ENCODE peak calls at places on chromosomes 6 and 20, in ten cellular contexts. One of them, this sample, is unnamed. For H3K9me3 and H3K79me2, the result is how much of the 10 kb centered on the place peaks cover.

GRCh38 chr20:11553603-11554002 is 364.1 kb upstream of the BTBD3 start:
- DNase-seq in mammary epithelial cell: peak
- DNase-seq in hepatocyte: no peak
- DNase-seq in HCT116: no peak
- DNase-seq in GM12878: no peak
- DNase-seq in DND-41: no peak
- DNase-seq in H9: no peak
- DNase-seq in Karpas-422: peak
- DNase-seq in astrocyte: no peak
- DNase-seq in MM.1S: no peak
- DNase-seq in this sample: peak

GRCh38 chr6:159130846-159131245 is 38.4 kb upstream of the FNDC1 start:
- DNase-seq in mammary epithelial cell: no peak
- DNase-seq in hepatocyte: no peak
- DNase-seq in HCT116: no peak
- DNase-seq in GM12878: no peak
- DNase-seq in DND-41: no peak
- DNase-seq in H9: no peak
- DNase-seq in Karpas-422: no peak
- DNase-seq in astrocyte: no peak
- DNase-seq in MM.1S: no peak
- DNase-seq in this sample: no peak

GRCh38 chr6:166289181-166290061 is 18.8 kb downstream of the PRR18 start:
- DNase-seq in mammary epithelial cell: no peak
- DNase-seq in hepatocyte: no peak
- DNase-seq in HCT116: no peak
- DNase-seq in GM12878: no peak
- DNase-seq in DND-41: no peak
- DNase-seq in H9: no peak
- DNase-seq in Karpas-422: no peak
- DNase-seq in astrocyte: no peak
- DNase-seq in MM.1S: no peak
- DNase-seq in this sample: no peak

GRCh38 chr6:5746392-5747140 is 260.2 kb downstream of the NRN1 start:
- DNase-seq in mammary epithelial cell: no peak
- DNase-seq in hepatocyte: no peak
- DNase-seq in HCT116: no peak
- DNase-seq in GM12878: no peak
- DNase-seq in DND-41: peak
- DNase-seq in H9: peak
- DNase-seq in Karpas-422: peak
- DNase-seq in astrocyte: no peak
- DNase-seq in MM.1S: no peak
- DNase-seq in this sample: no peak

GRCh38 chr6:26234421-26235239 is 130.4 kb upstream of the BTN3A2 start:
- DNase-seq in mammary epithelial cell: peak
- DNase-seq in hepatocyte: peak
- DNase-seq in HCT116: no peak
- DNase-seq in GM12878: peak
- DNase-seq in DND-41: peak
- DNase-seq in H9: peak
- DNase-seq in Karpas-422: peak
- DNase-seq in astrocyte: peak
- DNase-seq in MM.1S: peak
- DNase-seq in this sample: peak

GRCh38 chr6:42547407-42548329 is 16.2 kb upstream of the UBR2 start:
- DNase-seq in mammary epithelial cell: peak
- DNase-seq in hepatocyte: peak
- DNase-seq in HCT116: peak
- DNase-seq in GM12878: no peak
- DNase-seq in DND-41: peak
- DNase-seq in H9: peak
- DNase-seq in Karpas-422: peak
- DNase-seq in astrocyte: peak
- DNase-seq in MM.1S: peak
- DNase-seq in this sample: peak

GRCh38 chr20:44709380-44709779 is 5.8 kb upstream of the CCN5 start:
- DNase-seq in mammary epithelial cell: no peak
- DNase-seq in hepatocyte: no peak
- DNase-seq in HCT116: no peak
- DNase-seq in GM12878: no peak
- DNase-seq in DND-41: no peak
- DNase-seq in H9: no peak
- DNase-seq in Karpas-422: no peak
- DNase-seq in astrocyte: no peak
- DNase-seq in MM.1S: no peak
- DNase-seq in this sample: no peak

GRCh38 chr20:34535301-34535840 is 19.1 kb downstream of the DYNLRB1 start:
- DNase-seq in mammary epithelial cell: no peak
- DNase-seq in hepatocyte: no peak
- DNase-seq in HCT116: no peak
- DNase-seq in GM12878: no peak
- DNase-seq in DND-41: no peak
- DNase-seq in H9: no peak
- DNase-seq in Karpas-422: no peak
- DNase-seq in astrocyte: no peak
- DNase-seq in MM.1S: no peak
- DNase-seq in this sample: no peak

GRCh38 chr6:1285589-1286340 is 26.1 kb upstream of the FOXQ1 start:
- DNase-seq in mammary epithelial cell: peak
- DNase-seq in hepatocyte: peak
- DNase-seq in HCT116: no peak
- DNase-seq in GM12878: no peak
- DNase-seq in DND-41: no peak
- DNase-seq in H9: no peak
- DNase-seq in Karpas-422: no peak
- DNase-seq in astrocyte: peak
- DNase-seq in MM.1S: no peak
- DNase-seq in this sample: peak

GRCh38 chr6:136647363-136647763 is 97.1 kb upstream of the MAP7 start:
- DNase-seq in mammary epithelial cell: no peak
- DNase-seq in hepatocyte: peak
- DNase-seq in HCT116: no peak
- DNase-seq in GM12878: peak
- DNase-seq in DND-41: no peak
- DNase-seq in H9: no peak
- DNase-seq in Karpas-422: no peak
- DNase-seq in astrocyte: peak
- DNase-seq in MM.1S: no peak
- DNase-seq in this sample: peak

GRCh38 chr6:152863618-152864326 is 113.2 kb downstream of the VIP start:
- DNase-seq in mammary epithelial cell: peak
- DNase-seq in hepatocyte: peak
- DNase-seq in HCT116: peak
- DNase-seq in GM12878: peak
- DNase-seq in DND-41: peak
- DNase-seq in H9: peak
- DNase-seq in Karpas-422: peak
- DNase-seq in astrocyte: peak
- DNase-seq in MM.1S: peak
- DNase-seq in this sample: peak

GRCh38 chr6:87200469-87201174 is 45.3 kb downstream of the ZNF292 start:
- DNase-seq in mammary epithelial cell: no peak
- DNase-seq in hepatocyte: no peak
- DNase-seq in HCT116: no peak
- DNase-seq in GM12878: no peak
- DNase-seq in DND-41: no peak
- DNase-seq in H9: no peak
- DNase-seq in Karpas-422: no peak
- DNase-seq in astrocyte: no peak
- DNase-seq in MM.1S: no peak
- DNase-seq in this sample: no peak

GRCh38 chr6:165905744-165906143 is 242.7 kb upstream of the PDE10A start:
- DNase-seq in mammary epithelial cell: no peak
- DNase-seq in hepatocyte: no peak
- DNase-seq in HCT116: no peak
- DNase-seq in GM12878: no peak
- DNase-seq in DND-41: no peak
- DNase-seq in H9: no peak
- DNase-seq in Karpas-422: no peak
- DNase-seq in astrocyte: no peak
- DNase-seq in MM.1S: no peak
- DNase-seq in this sample: no peak

GRCh38 chr6:13724174-13724573 is 12.5 kb upstream of the RANBP9 start:
- DNase-seq in mammary epithelial cell: peak
- DNase-seq in hepatocyte: peak
- DNase-seq in HCT116: peak
- DNase-seq in GM12878: no peak
- DNase-seq in DND-41: no peak
- DNase-seq in H9: no peak
- DNase-seq in Karpas-422: no peak
- DNase-seq in astrocyte: no peak
- DNase-seq in MM.1S: no peak
- DNase-seq in this sample: no peak

GRCh38 chr6:3331498-3331897 is 72.8 kb downstream of the PSMG4 start:
- DNase-seq in mammary epithelial cell: no peak
- DNase-seq in hepatocyte: no peak
- DNase-seq in HCT116: no peak
- DNase-seq in GM12878: no peak
- DNase-seq in DND-41: no peak
- DNase-seq in H9: no peak
- DNase-seq in Karpas-422: no peak
- DNase-seq in astrocyte: no peak
- DNase-seq in MM.1S: no peak
- DNase-seq in this sample: no peak
- H3K27ac ChIP-seq in mammary epithelial cell: no peak
- H3K27ac ChIP-seq in hepatocyte: no peak
- H3K27ac ChIP-seq in HCT116: no peak
- H3K27ac ChIP-seq in GM12878: no peak
- H3K27ac ChIP-seq in DND-41: no peak
- H3K27ac ChIP-seq in H9: no peak
- H3K27ac ChIP-seq in Karpas-422: no peak
- H3K27ac ChIP-seq in astrocyte: no peak
- H3K27ac ChIP-seq in MM.1S: no peak
- H3K27ac ChIP-seq in this sample: no peak

GRCh38 chr20:55978550-55978949 is 26.8 kb downstream of the CBLN4 start:
- DNase-seq in mammary epithelial cell: no peak
- DNase-seq in hepatocyte: no peak
- DNase-seq in HCT116: no peak
- DNase-seq in GM12878: no peak
- DNase-seq in DND-41: no peak
- DNase-seq in H9: no peak
- DNase-seq in Karpas-422: no peak
- DNase-seq in astrocyte: no peak
- DNase-seq in MM.1S: no peak
- DNase-seq in this sample: no peak
- H3K9me3 ChIP-seq in mammary epithelial cell: under half
- H3K9me3 ChIP-seq in hepatocyte: under half
- H3K9me3 ChIP-seq in HCT116: under half
- H3K9me3 ChIP-seq in GM12878: under half
- H3K9me3 ChIP-seq in DND-41: under half
- H3K9me3 ChIP-seq in H9: half or more
- H3K9me3 ChIP-seq in Karpas-422: under half
- H3K9me3 ChIP-seq in astrocyte: under half
- H3K9me3 ChIP-seq in MM.1S: under half
- H3K9me3 ChIP-seq in this sample: under half

GRCh38 chr6:89351632-89352328 is 742 bp downstream of the UBE2J1 start:
- DNase-seq in mammary epithelial cell: no peak
- DNase-seq in hepatocyte: peak
- DNase-seq in HCT116: no peak
- DNase-seq in GM12878: no peak
- DNase-seq in DND-41: no peak
- DNase-seq in H9: peak
- DNase-seq in Karpas-422: peak
- DNase-seq in astrocyte: no peak
- DNase-seq in MM.1S: no peak
- DNase-seq in this sample: no peak

GRCh38 chr6:89350281-89351037 is 2.1 kb downstream of the UBE2J1 start:
- DNase-seq in mammary epithelial cell: no peak
- DNase-seq in hepatocyte: no peak
- DNase-seq in HCT116: no peak
- DNase-seq in GM12878: no peak
- DNase-seq in DND-41: peak
- DNase-seq in H9: no peak
- DNase-seq in Karpas-422: peak
- DNase-seq in astrocyte: peak
- DNase-seq in MM.1S: peak
- DNase-seq in this sample: peak

GRCh38 chr6:89353118-89353556 is 615 bp upstream of the UBE2J1 start:
- DNase-seq in mammary epithelial cell: no peak
- DNase-seq in hepatocyte: no peak
- DNase-seq in HCT116: no peak
- DNase-seq in GM12878: no peak
- DNase-seq in DND-41: peak
- DNase-seq in H9: no peak
- DNase-seq in Karpas-422: no peak
- DNase-seq in astrocyte: no peak
- DNase-seq in MM.1S: peak
- DNase-seq in this sample: no peak

GRCh38 chr6:89353702-89354392 is 1.3 kb upstream of the UBE2J1 start:
- DNase-seq in mammary epithelial cell: no peak
- DNase-seq in hepatocyte: no peak
- DNase-seq in HCT116: no peak
- DNase-seq in GM12878: no peak
- DNase-seq in DND-41: no peak
- DNase-seq in H9: no peak
- DNase-seq in Karpas-422: peak
- DNase-seq in astrocyte: no peak
- DNase-seq in MM.1S: peak
- DNase-seq in this sample: no peak

GRCh38 chr6:89352329-89353117 is at the start of gene UBE2J1:
- DNase-seq in mammary epithelial cell: peak
- DNase-seq in hepatocyte: peak
- DNase-seq in HCT116: peak
- DNase-seq in GM12878: no peak
- DNase-seq in DND-41: peak
- DNase-seq in H9: peak
- DNase-seq in Karpas-422: peak
- DNase-seq in astrocyte: peak
- DNase-seq in MM.1S: peak
- DNase-seq in this sample: peak
- H3K79me2 ChIP-seq in mammary epithelial cell: under half
- H3K79me2 ChIP-seq in hepatocyte: under half
- H3K79me2 ChIP-seq in HCT116: under half
- H3K79me2 ChIP-seq in GM12878: half or more
- H3K79me2 ChIP-seq in DND-41: half or more
- H3K79me2 ChIP-seq in H9: under half
- H3K79me2 ChIP-seq in Karpas-422: under half
- H3K79me2 ChIP-seq in astrocyte: half or more
- H3K79me2 ChIP-seq in MM.1S: half or more
- H3K79me2 ChIP-seq in this sample: under half

DNA sequence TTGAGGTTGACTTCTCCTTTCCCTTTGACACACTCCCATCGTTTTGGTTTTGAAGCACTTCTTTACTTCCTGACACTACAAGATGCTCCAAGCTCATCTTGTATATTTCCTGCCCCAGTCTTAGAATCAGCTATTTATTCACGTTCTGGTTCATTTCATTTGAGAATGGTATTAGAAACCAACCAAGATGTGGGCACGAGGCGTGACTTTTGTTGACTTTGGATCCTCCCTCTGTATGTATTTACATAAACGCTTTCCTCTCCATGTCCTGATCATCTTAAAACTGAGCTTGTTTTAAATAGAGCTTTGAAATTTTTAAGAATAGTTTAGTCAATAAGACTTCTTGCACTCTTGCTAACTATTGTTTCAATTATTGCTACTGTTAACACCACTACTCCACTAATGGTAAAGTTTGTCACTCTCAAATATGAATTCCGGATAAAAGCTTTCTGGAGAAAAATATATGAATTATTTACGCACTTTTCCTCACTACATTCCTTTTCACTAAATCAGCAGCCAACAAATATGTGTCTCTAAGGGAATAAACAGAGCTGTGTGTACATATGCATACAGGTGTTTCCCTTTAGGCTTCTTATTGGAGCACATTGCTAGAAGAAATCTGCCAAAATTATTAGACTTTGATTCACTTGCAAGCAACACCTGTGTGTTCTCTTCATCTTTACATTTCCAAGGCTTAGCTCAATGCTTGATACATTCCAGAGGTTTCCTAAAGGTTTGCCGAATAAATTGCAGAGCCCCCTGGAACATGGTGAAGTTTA is 77.3 kb upstream of the TMEM244 start:
- DNase-seq in mammary epithelial cell: no peak
- DNase-seq in hepatocyte: no peak
- DNase-seq in HCT116: no peak
- DNase-seq in GM12878: no peak
- DNase-seq in DND-41: no peak
- DNase-seq in H9: no peak
- DNase-seq in Karpas-422: no peak
- DNase-seq in astrocyte: no peak
- DNase-seq in MM.1S: no peak
- DNase-seq in this sample: no peak
- H3K27ac ChIP-seq in mammary epithelial cell: no peak
- H3K27ac ChIP-seq in hepatocyte: no peak
- H3K27ac ChIP-seq in HCT116: no peak
- H3K27ac ChIP-seq in GM12878: no peak
- H3K27ac ChIP-seq in DND-41: no peak
- H3K27ac ChIP-seq in H9: no peak
- H3K27ac ChIP-seq in Karpas-422: no peak
- H3K27ac ChIP-seq in astrocyte: no peak
- H3K27ac ChIP-seq in MM.1S: no peak
- H3K27ac ChIP-seq in this sample: no peak

This sample was measured in fibroblast of lung.